ENCODE peak calls at places on chromosome 18, in seven cellular contexts. V is foreskin fibroblast, G is psoas muscle, E is EL, I is caudate nucleus, T is cardiac fibroblast, P is chondrocyte. F is an unnamed sample.

GRCh38 chr18:21004721-21005120 is 106.9 kb downstream of the ROCK1 start:
- DNase-seq in V (peak), G (no peak), E (peak), I (no peak), T (peak), P (no peak), F (no peak)

GRCh38 chr18:67520276-67521035 is 3.9 kb upstream of the DSEL start:
- DNase-seq in V (peak), G (no peak), E (peak), I (no peak), T (peak), P (no peak), F (no peak)

GRCh38 chr18:63402246-63403164 is 19.8 kb downstream of the VPS4B start:
- DNase-seq in V (no peak), G (no peak), E (no peak), I (no peak), T (no peak), P (no peak), F (no peak)

GRCh38 chr18:50986360-50987087 is 18.7 kb downstream of the ELAC1 start:
- DNase-seq in V (peak), G (no peak), E (peak), I (no peak), T (no peak), P (no peak), F (no peak)

GRCh38 chr18:45686892-45687611 is 36.9 kb upstream of the SLC14A1 start:
- DNase-seq in V (peak), G (no peak), E (no peak), I (no peak), T (no peak), P (no peak), F (peak)

GRCh38 chr18:62490967-62491366 is 31.9 kb upstream of the ZCCHC2 start:
- DNase-seq in V (no peak), G (no peak), E (no peak), I (no peak), T (no peak), P (no peak), F (no peak)

GRCh38 chr18:24540896-24541295 is 80.5 kb downstream of the HRH4 start:
- DNase-seq in V (no peak), G (no peak), E (no peak), I (no peak), T (no peak), P (no peak), F (no peak)

GRCh38 chr18:31097666-31098065 is 4.6 kb downstream of the DSC2 start:
- DNase-seq in V (no peak), G (no peak), E (no peak), I (no peak), T (no peak), P (no peak), F (no peak)

GRCh38 chr18:77143196-77143595 is 10.6 kb upstream of the MBP start:
- DNase-seq in V (no peak), G (no peak), E (no peak), I (no peak), T (no peak), P (no peak), F (no peak)

GRCh38 chr18:78612801-78613200 is 366.8 kb upstream of the SALL3 start:
- DNase-seq in V (no peak), G (no peak), E (no peak), I (no peak), T (no peak), P (no peak), F (no peak)

GRCh38 chr18:38011446-38011845 is 445.8 kb upstream of the CELF4 start:
- DNase-seq in V (no peak), G (no peak), E (no peak), I (no peak), T (no peak), P (no peak), F (no peak)

F was measured in GDM1.